ENCODE peak calls at places on chromosomes 2 and 18, in five cellular contexts. S is astrocyte, P is right lobe of liver, C is sigmoid colon, E is RWPE1. Y is an unnamed sample.

GRCh38 chr2:64793701-64794100 is 140.0 kb upstream of the SERTAD2 start:
- DNase-seq in C (no peak), E (no peak), P (no peak), S (no peak), Y (no peak)

GRCh38 chr18:75802681-75803080 is 375.2 kb upstream of the SMIM21 start:
- DNase-seq in S (no peak), E (no peak), C (no peak), P (no peak), Y (no peak)

GRCh38 chr18:21672868-21673267 is 31.7 kb downstream of the ABHD3 start:
- DNase-seq in C (no peak), S (peak), E (peak), P (no peak), Y (no peak)

GRCh38 chr2:190354003-190354690 is 10.8 kb downstream of the INPP1 start:
- DNase-seq in E (no peak), C (no peak), S (no peak), P (no peak), Y (no peak)

GRCh38 chr2:113370478-113371091 is 66.9 kb upstream of the ZNG1B start:
- DNase-seq in C (peak), P (peak), E (peak), S (peak), Y (peak)

GRCh38 chr2:174024524-174025270 is 59.5 kb upstream of the SP3 start:
- DNase-seq in S (peak), P (no peak), E (no peak), C (peak), Y (peak)

GRCh38 chr2:132608222-132608795 is 61.7 kb downstream of the LYPD1 start:
- DNase-seq in E (no peak), S (no peak), C (no peak), P (no peak), Y (no peak)

GRCh38 chr2:241223211-241224067 is 35.0 kb downstream of the ANO7 start:
- DNase-seq in P (no peak), E (peak), S (peak), C (no peak), Y (peak)

GRCh38 chr18:50560681-50561629 is 1.1 kb downstream of the MAPK4 start:
- DNase-seq in E (no peak), P (no peak), S (no peak), C (no peak), Y (no peak)

GRCh38 chr18:51137891-51138290 is 59.6 kb downstream of the MEX3C start:
- DNase-seq in P (no peak), C (no peak), S (no peak), E (no peak), Y (no peak)

GRCh38 chr18:11163668-11164067 is 14.3 kb upstream of the PIEZO2 start:
- DNase-seq in P (peak), C (no peak), E (no peak), S (no peak), Y (peak)

GRCh38 chr2:46813046-46813445 is 102.6 kb downstream of the MCFD2 start:
- DNase-seq in E (no peak), C (peak), P (no peak), S (no peak), Y (no peak)

GRCh38 chr2:147998203-147998602 is 22.3 kb downstream of the ORC4 start:
- DNase-seq in S (no peak), C (no peak), P (no peak), E (no peak), Y (no peak)

GRCh38 chr18:79798346-79798998 is 734 bp downstream of the KCNG2 start:
- DNase-seq in E (no peak), S (no peak), P (no peak), C (peak), Y (no peak)

GRCh38 chr2:234478121-234478858 is 18.6 kb downstream of the ARL4C start:
- DNase-seq in C (no peak), S (no peak), E (no peak), P (no peak), Y (no peak)

GRCh38 chr2:30231726-30232026 is 342 bp downstream of the LBH start:
- DNase-seq in E (no peak), C (no peak), S (no peak), P (no peak), Y (no peak)

GRCh38 chr2:101303688-101304087 is 4.8 kb downstream of the RNF149 start:
- DNase-seq in S (no peak), P (no peak), E (no peak), C (no peak), Y (no peak)

GRCh38 chr18:36496022-36496421 is 198.5 kb downstream of the FHOD3 start:
- DNase-seq in C (no peak), E (no peak), P (no peak), S (no peak), Y (no peak)

GRCh38 chr2:33489835-33490431 is 13.5 kb downstream of the RASGRP3 start:
- DNase-seq in E (no peak), C (no peak), P (no peak), S (no peak), Y (no peak)

GRCh38 chr18:44887227-44887631 is 206.5 kb downstream of the SETBP1 start:
- DNase-seq in E (peak), C (no peak), P (no peak), S (peak), Y (no peak)

GRCh38 chr2:206635016-206635415 is 7.3 kb upstream of the FAM237A start:
- DNase-seq in C (no peak), S (peak), P (no peak), E (no peak), Y (no peak)

GRCh38 chr2:103135679-103136078 is 373.8 kb downstream of the TMEM182 start:
- DNase-seq in S (no peak), E (no peak), C (no peak), P (no peak), Y (no peak)

GRCh38 chr2:74834806-74835755 is 1.2 kb downstream of the HK2 start:
- DNase-seq in C (no peak), S (no peak), E (peak), P (peak), Y (peak)

GRCh38 chr2:240434728-240435456 is 571 bp upstream of the GPC1 start:
- DNase-seq in S (peak), E (peak), P (peak), C (peak), Y (peak)

GRCh38 chr2:216548901-216549321 is 50.3 kb downstream of the RPL37A start:
- DNase-seq in S (no peak), E (no peak), P (no peak), C (peak), Y (no peak)

GRCh38 chr2:191128172-191128910 is 22.5 kb downstream of the STAT4 start:
- DNase-seq in E (no peak), S (no peak), P (no peak), C (no peak), Y (no peak)

GRCh38 chr18:69261436-69261835 is 139.3 kb upstream of the DOK6 start:
- DNase-seq in S (peak), P (no peak), E (no peak), C (no peak), Y (no peak)

GRCh38 chr2:159476329-159476728 is 140.0 kb downstream of the BAZ2B start:
- DNase-seq in E (no peak), S (peak), P (no peak), C (no peak), Y (no peak)

GRCh38 chr2:111164078-111164477 is 43.4 kb downstream of the BCL2L11 start:
- DNase-seq in S (no peak), C (no peak), E (no peak), P (no peak), Y (no peak)

GRCh38 chr2:29783696-29784095 is 137.7 kb downstream of the ALK start:
- DNase-seq in C (no peak), E (no peak), S (no peak), P (no peak), Y (no peak)

GRCh38 chr2:152354909-152355308 is 19.9 kb downstream of the FMNL2 start:
- DNase-seq in E (no peak), C (no peak), P (no peak), S (no peak), Y (no peak)

GRCh38 chr2:226050822-226051221 is 651.3 kb downstream of the NYAP2 start:
- DNase-seq in C (no peak), P (no peak), E (no peak), S (peak), Y (no peak)

GRCh38 chr2:146227395-146228393 is 1617.1 kb upstream of the ACVR2A start:
- DNase-seq in P (no peak), E (no peak), C (no peak), S (no peak), Y (no peak)

GRCh38 chr2:12032975-12033374 is 286.5 kb downstream of the LPIN1 start:
- DNase-seq in E (peak), P (no peak), C (no peak), S (peak), Y (no peak)

GRCh38 chr2:242098445-242099128 is 229.1 kb downstream of the RTP5 start:
- DNase-seq in E (no peak), P (no peak), C (no peak), S (no peak), Y (no peak)

DNA sequence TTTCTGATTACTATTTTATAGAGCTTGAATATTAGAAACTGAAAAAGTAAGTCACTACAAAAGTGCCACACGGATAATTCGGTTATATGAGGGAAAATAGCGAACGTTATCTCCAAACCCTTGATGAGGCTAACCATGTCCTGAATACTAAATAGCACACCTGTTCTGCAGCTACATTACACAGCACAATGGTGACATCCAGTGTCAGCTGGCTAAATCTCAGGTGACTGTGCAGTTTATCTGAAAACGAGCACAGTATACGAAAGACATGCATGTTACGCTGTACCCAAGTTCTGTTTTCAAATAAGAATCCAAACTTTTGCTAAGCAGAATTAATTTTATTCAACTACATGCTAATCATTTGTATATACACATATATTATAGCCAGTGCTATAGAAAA is 9.0 kb downstream of the CCDC68 start:
- DNase-seq in P (no peak), E (no peak), C (no peak), S (no peak), Y (no peak)
- TF ChIP-seq CTCF in P (peak), E (no peak), C (no peak), S (no peak), Y (no peak)

GRCh38 chr2:96197541-96198255 is 10.9 kb downstream of the STARD7 start:
- DNase-seq in C (no peak), S (no peak), P (no peak), E (no peak), Y (no peak)
- H3K27ac ChIP-seq in C (no peak), S (no peak), P (no peak), E (peak), Y (no peak)

DNA sequence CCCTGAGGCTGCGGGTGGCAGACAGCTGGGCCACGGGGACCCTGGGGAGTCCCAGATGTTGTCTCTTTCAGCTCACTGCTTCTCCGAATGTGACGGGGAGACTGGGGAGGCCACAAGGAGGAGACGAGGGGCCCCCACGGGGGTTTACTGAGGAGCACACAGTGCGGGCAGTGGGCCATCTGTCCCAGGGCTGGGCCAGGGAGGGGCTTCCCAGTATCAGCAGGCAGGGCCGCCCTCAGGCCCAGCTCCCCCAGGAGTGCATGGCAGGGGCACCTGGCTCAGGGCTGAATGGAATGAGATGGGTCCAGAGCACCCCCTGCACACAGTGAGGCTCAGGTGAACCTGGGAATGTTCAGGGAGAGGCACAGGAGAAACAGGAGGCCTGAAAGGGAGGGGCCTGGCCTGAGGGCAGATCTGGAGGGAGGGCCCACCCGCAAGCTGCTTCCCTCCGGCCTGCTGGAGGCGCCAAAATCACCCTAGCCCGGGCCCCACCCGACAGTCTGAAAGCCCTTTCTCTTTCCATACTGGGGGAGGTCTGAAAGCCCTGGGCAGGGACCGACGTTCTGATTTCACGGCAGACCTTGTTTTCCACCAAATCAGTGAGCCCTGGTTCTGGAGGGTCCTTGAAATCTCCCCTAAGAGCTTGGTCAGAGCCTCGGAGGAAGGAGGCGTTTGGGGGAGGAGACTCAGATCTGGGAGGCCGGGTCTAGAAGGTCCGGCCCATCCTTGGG is 35.5 kb upstream of the PTMA start:
- DNase-seq in C (peak), S (no peak), E (no peak), P (no peak), Y (peak)
- TF ChIP-seq CTCF in C (no peak), S (peak), E (no peak), P (no peak), Y (peak)

DNA sequence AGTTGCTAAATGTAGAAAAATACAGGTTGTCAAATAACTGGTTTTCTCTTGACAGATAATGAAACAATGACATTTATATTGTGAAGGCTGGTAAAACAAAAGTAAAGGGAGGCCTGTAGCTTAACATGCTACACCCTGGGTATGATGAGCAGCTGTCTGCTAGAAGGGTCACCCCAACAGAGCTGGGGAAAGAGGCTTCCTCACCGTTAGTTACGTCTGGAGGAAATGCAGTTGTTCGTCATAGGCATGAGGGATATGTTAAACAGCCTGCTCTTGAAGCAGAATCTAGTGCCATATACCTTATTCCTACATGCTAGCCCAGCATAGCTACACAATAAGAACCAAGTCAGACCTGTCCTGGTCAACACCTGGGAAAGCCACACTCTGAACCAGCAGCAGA is 49.9 kb downstream of the LPIN2 start:
- DNase-seq in C (no peak), S (no peak), P (no peak), E (no peak), Y (no peak)
- H3K27ac ChIP-seq in C (no peak), S (no peak), P (peak), E (no peak), Y (peak)

DNA sequence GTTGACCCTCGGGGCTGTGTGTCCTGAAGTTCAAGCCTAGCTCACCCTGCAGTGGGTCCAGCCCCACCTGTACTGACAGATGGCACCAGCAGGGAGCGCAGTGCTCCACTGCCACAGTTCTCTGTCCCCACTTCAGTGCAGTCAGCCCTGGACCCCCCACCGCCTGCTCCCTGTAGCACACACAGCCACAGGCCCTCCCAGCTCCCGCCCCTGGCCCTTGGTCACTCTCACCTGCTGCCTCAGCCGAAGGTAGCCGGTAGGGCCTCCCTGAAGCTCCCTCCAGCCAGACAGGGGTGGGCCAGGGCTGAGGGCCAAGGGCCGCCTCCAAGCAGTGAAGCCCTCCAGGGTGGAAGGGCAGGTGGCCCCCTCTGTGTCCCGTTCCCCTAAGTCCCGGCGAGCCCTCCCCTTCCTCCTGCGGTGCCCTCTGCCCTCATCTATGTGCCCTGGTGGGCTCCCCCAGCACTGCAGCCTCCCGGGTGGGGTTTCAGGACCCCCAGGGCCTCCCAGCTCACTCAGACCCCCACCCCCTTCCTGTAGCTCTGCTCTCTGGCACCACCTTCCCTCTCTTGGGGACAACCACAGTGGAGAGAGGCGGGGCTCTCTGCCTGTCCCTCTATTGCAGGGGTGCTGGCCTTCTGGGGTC is 10.8 kb upstream of the ALPP start:
- DNase-seq in P (no peak), S (no peak), C (peak), E (no peak), Y (no peak)
- TF ChIP-seq CTCF in P (no peak), S (no peak), C (no peak), E (no peak), Y (peak)